ENCODE peak calls at places on chromosome 21, in four cellular contexts. B is globus pallidus; L is mesenchymal stem cell; J is activated CD8-positive, alpha-beta memory T cell treated with anti-CD3 and anti-CD28 coated beads for 1 hour. F is an unnamed sample.

GRCh38 chr21:40841524-40842196 is 5.3 kb downstream of the DSCAM start:
- DNase-seq in B (peak), L (no peak), J (no peak), F (peak)

GRCh38 chr21:45302082-45303061 is 14.7 kb upstream of the POFUT2 start:
- DNase-seq in B (no peak), L (no peak), J (no peak), F (no peak)

GRCh38 chr21:42850866-42851391 is 28.4 kb downstream of the WDR4 start:
- DNase-seq in B (no peak), L (peak), J (no peak), F (no peak)

GRCh38 chr21:24023402-24023801 is 1583.9 kb downstream of the MRPL39 start:
- DNase-seq in B (no peak), L (no peak), J (no peak), F (no peak)

GRCh38 chr21:45383111-45383614 is 21.8 kb upstream of the COL18A1 start:
- DNase-seq in B (no peak), L (no peak), J (no peak), F (no peak)

GRCh38 chr21:43325036-43325435 is 101.9 kb downstream of the SIK1 start:
- DNase-seq in B (no peak), L (no peak), J (no peak), F (no peak)

GRCh38 chr21:43273708-43274021 is 104.9 kb downstream of the CRYAA start:
- DNase-seq in B (no peak), L (peak), J (no peak), F (no peak)

GRCh38 chr21:21373969-21374368 is 375.8 kb downstream of the NCAM2 start:
- DNase-seq in B (peak), L (peak), J (no peak), F (no peak)

GRCh38 chr21:42745511-42746239 is 92.3 kb downstream of the PDE9A start:
- DNase-seq in B (no peak), L (no peak), J (no peak), F (no peak)

GRCh38 chr21:46569071-46569470 is 35.8 kb downstream of the S100B start:
- DNase-seq in B (no peak), L (peak), J (no peak), F (no peak)

GRCh38 chr21:31293986-31294385 is 50.1 kb downstream of the TIAM1 start:
- DNase-seq in B (no peak), L (peak), J (no peak), F (no peak)

GRCh38 chr21:28789571-28789970 is 203.1 kb downstream of the LTN1 start:
- DNase-seq in B (no peak), L (no peak), J (no peak), F (no peak)

GRCh38 chr21:44925027-44925755 is 4.5 kb upstream of the ITGB2 start:
- DNase-seq in B (no peak), L (peak), J (no peak), F (no peak)

GRCh38 chr21:42417533-42417932 is 13.8 kb downstream of the UBASH3A start:
- DNase-seq in B (no peak), L (no peak), J (no peak), F (no peak)

GRCh38 chr21:45423201-45423955 is 18.4 kb downstream of the COL18A1 start:
- DNase-seq in B (no peak), L (no peak), J (no peak), F (no peak)

GRCh38 chr21:44475266-44475665 is 20.0 kb downstream of the LRRC3 start:
- DNase-seq in B (no peak), L (no peak), J (no peak), F (no peak)

GRCh38 chr21:33373451-33373850 is 29.8 kb upstream of the IFNGR2 start:
- DNase-seq in B (no peak), L (no peak), J (no peak), F (no peak)

GRCh38 chr21:32611471-32611997 is 643 bp downstream of the CFAP298 start:
- DNase-seq in B (peak), L (peak), J (no peak), F (no peak)

GRCh38 chr21:45975017-45975595 is 6.5 kb upstream of the COL6A1 start:
- DNase-seq in B (no peak), L (peak), J (no peak), F (no peak)

GRCh38 chr21:42561742-42562141 is 48.1 kb downstream of the SLC37A1 start:
- DNase-seq in B (no peak), L (no peak), J (no peak), F (no peak)

GRCh38 chr21:42833439-42833815 is 45.9 kb downstream of the WDR4 start:
- DNase-seq in B (no peak), L (peak), J (no peak), F (peak)

GRCh38 chr21:42030311-42030710 is 20.2 kb upstream of the ZBTB21 start:
- DNase-seq in B (no peak), L (no peak), J (no peak), F (no peak)

GRCh38 chr21:36474591-36474990 is 5.3 kb downstream of the CLDN14 start:
- DNase-seq in B (no peak), L (no peak), J (no peak), F (no peak)

GRCh38 chr21:42219606-42220137 is 732 bp downstream of the ABCG1 start:
- DNase-seq in B (no peak), L (no peak), J (no peak), F (no peak)

F was measured in midbrain.